ENCODE peak calls at places on chromosomes 6 and 20, in four cellular contexts. One of them, this sample, is unnamed.

GRCh38 chr6:168272379-168273011 is 47.1 kb downstream of the DACT2 start:
- DNase-seq in esophagus squamous epithelium: no peak
- DNase-seq in OCI-LY7: no peak
- DNase-seq in gastrocnemius medialis: no peak
- DNase-seq in this sample: peak; percentile 42

GRCh38 chr6:89987140-89987539 is 92.9 kb downstream of the GJA10 start:
- DNase-seq in gastrocnemius medialis: no peak
- DNase-seq in OCI-LY7: no peak
- DNase-seq in esophagus squamous epithelium: no peak
- DNase-seq in this sample: no peak

GRCh38 chr6:54266400-54266923 is 41.8 kb upstream of the TINAG start:
- DNase-seq in esophagus squamous epithelium: no peak
- DNase-seq in OCI-LY7: peak; percentile 1
- DNase-seq in gastrocnemius medialis: no peak
- DNase-seq in this sample: no peak

GRCh38 chr6:28488916-28489365 is 26.7 kb downstream of the GPX6 start:
- DNase-seq in esophagus squamous epithelium: no peak
- DNase-seq in gastrocnemius medialis: no peak
- DNase-seq in OCI-LY7: no peak
- DNase-seq in this sample: peak; percentile 32

GRCh38 chr6:29661071-29661470 is 4.2 kb downstream of the MOG start:
- DNase-seq in OCI-LY7: no peak
- DNase-seq in gastrocnemius medialis: no peak
- DNase-seq in esophagus squamous epithelium: no peak
- DNase-seq in this sample: no peak

GRCh38 chr6:149852180-149852579 is 12.0 kb downstream of the LRP11 start:
- DNase-seq in OCI-LY7: peak; percentile 76
- DNase-seq in gastrocnemius medialis: peak; percentile 39
- DNase-seq in esophagus squamous epithelium: no peak
- DNase-seq in this sample: peak; percentile 72

GRCh38 chr20:10706460-10706811 is 32.6 kb upstream of the JAG1 start:
- DNase-seq in OCI-LY7: no peak
- DNase-seq in gastrocnemius medialis: no peak
- DNase-seq in esophagus squamous epithelium: no peak
- DNase-seq in this sample: no peak

GRCh38 chr6:122752493-122752892 is 27.0 kb upstream of the FABP7 start:
- DNase-seq in esophagus squamous epithelium: no peak
- DNase-seq in OCI-LY7: no peak
- DNase-seq in gastrocnemius medialis: no peak
- DNase-seq in this sample: no peak

GRCh38 chr20:25024171-25024570 is 31.6 kb upstream of the APMAP start:
- DNase-seq in esophagus squamous epithelium: no peak
- DNase-seq in gastrocnemius medialis: peak; percentile 10
- DNase-seq in OCI-LY7: no peak
- DNase-seq in this sample: no peak

GRCh38 chr20:37627060-37627766 is 66.6 kb upstream of the CTNNBL1 start:
- DNase-seq in OCI-LY7: peak; percentile 38
- DNase-seq in esophagus squamous epithelium: no peak
- DNase-seq in gastrocnemius medialis: no peak
- DNase-seq in this sample: peak; percentile 77

GRCh38 chr6:11653028-11653583 is 115.6 kb downstream of the TMEM170B start:
- DNase-seq in OCI-LY7: no peak
- DNase-seq in gastrocnemius medialis: no peak
- DNase-seq in esophagus squamous epithelium: no peak
- DNase-seq in this sample: peak; percentile 54

GRCh38 chr6:147132889-147133288 is 71.3 kb upstream of the STXBP5 start:
- DNase-seq in OCI-LY7: no peak
- DNase-seq in esophagus squamous epithelium: no peak
- DNase-seq in gastrocnemius medialis: no peak
- DNase-seq in this sample: no peak

GRCh38 chr6:26232950-26233607 is 131.9 kb upstream of the BTN3A2 start:
- DNase-seq in gastrocnemius medialis: no peak
- DNase-seq in esophagus squamous epithelium: no peak
- DNase-seq in OCI-LY7: no peak
- DNase-seq in this sample: no peak

GRCh38 chr20:38724603-38725457 is 544 bp downstream of the SLC32A1 start:
- DNase-seq in OCI-LY7: peak; percentile 75
- DNase-seq in esophagus squamous epithelium: no peak
- DNase-seq in gastrocnemius medialis: no peak
- DNase-seq in this sample: no peak

GRCh38 chr20:45297786-45298497 is 8.7 kb upstream of the RBPJL start:
- DNase-seq in esophagus squamous epithelium: no peak
- DNase-seq in OCI-LY7: no peak
- DNase-seq in gastrocnemius medialis: no peak
- DNase-seq in this sample: no peak

GRCh38 chr6:15399651-15400470 is 154.0 kb downstream of the JARID2 start:
- DNase-seq in OCI-LY7: no peak
- DNase-seq in gastrocnemius medialis: peak; percentile 76
- DNase-seq in esophagus squamous epithelium: no peak
- DNase-seq in this sample: peak; percentile 47

GRCh38 chr20:48189177-48189576 is 403.9 kb upstream of the SULF2 start:
- DNase-seq in gastrocnemius medialis: no peak
- DNase-seq in esophagus squamous epithelium: no peak
- DNase-seq in OCI-LY7: peak; percentile 46
- DNase-seq in this sample: peak; percentile 61

GRCh38 chr6:13576017-13576416 is 1.6 kb downstream of the SIRT5 start:
- DNase-seq in esophagus squamous epithelium: no peak
- DNase-seq in gastrocnemius medialis: no peak
- DNase-seq in OCI-LY7: no peak
- DNase-seq in this sample: no peak
- H3K27ac ChIP-seq in esophagus squamous epithelium: no peak overlapping the region
- H3K27ac ChIP-seq in gastrocnemius medialis: peak overlapping the region; percentile 93
- H3K27ac ChIP-seq in OCI-LY7: no peak overlapping the region
- H3K27ac ChIP-seq in this sample: no peak overlapping the region

DNA sequence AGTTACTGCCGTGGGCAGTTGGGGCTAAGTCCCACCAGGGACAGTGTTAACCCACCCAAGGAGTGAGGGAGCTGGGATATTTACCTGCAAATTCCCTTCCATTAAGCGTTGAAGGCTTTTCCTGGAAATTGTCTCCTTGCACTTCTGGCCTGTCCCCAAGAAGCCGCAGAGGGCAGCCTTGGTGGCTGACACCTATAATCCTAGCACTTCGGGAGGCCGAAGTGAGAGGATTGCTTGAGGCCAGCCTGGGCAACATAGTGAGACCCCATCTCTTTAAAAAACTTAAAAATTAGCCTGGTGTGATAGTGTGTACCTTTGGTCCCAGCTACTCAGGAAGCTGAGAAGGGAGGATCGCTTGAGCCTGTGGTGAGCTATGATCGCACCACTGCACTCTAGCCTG is 204.4 kb downstream of the EYA2 start:
- DNase-seq in gastrocnemius medialis: no peak
- DNase-seq in OCI-LY7: no peak
- DNase-seq in esophagus squamous epithelium: no peak
- DNase-seq in this sample: no peak
- H3K36me3 ChIP-seq in gastrocnemius medialis: no peaks in the 10 kb centered on the region
- H3K36me3 ChIP-seq in OCI-LY7: no peaks in the 10 kb centered on the region
- H3K36me3 ChIP-seq in esophagus squamous epithelium: no peaks in the 10 kb centered on the region
- H3K36me3 ChIP-seq in this sample: no peaks in the 10 kb centered on the region

GRCh38 chr6:150857906-150858365 is 7.6 kb upstream of the MTHFD1L start:
- DNase-seq in gastrocnemius medialis: no peak
- DNase-seq in esophagus squamous epithelium: no peak
- DNase-seq in OCI-LY7: no peak
- DNase-seq in this sample: no peak
- H3K4me3 ChIP-seq in gastrocnemius medialis: no peak overlapping the region
- H3K4me3 ChIP-seq in esophagus squamous epithelium: no peak overlapping the region
- H3K4me3 ChIP-seq in OCI-LY7: no peak overlapping the region
- H3K4me3 ChIP-seq in this sample: no peak overlapping the region

DNA sequence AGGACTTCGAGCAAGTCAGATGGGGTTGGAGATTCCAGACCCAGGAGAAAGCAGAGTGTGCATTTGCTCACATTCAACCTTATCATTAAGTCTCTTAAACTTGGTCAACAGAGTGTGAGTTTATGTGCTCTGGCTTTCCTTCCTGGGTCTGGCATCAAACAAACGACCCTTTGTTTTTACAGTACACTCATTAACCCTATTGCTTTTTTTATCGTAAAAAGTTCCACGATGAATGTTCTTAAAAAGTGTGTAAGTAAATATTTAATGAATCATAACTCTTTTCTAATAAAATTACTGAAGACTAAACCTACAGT is 2.5 kb downstream of the FYN start:
- DNase-seq in esophagus squamous epithelium: no peak
- DNase-seq in gastrocnemius medialis: no peak
- DNase-seq in OCI-LY7: no peak
- DNase-seq in this sample: no peak
- H3K27ac ChIP-seq in esophagus squamous epithelium: no peak overlapping the region
- H3K27ac ChIP-seq in gastrocnemius medialis: no peak overlapping the region
- H3K27ac ChIP-seq in OCI-LY7: peak overlapping the region; percentile 62
- H3K27ac ChIP-seq in this sample: no peak overlapping the region

GRCh38 chr20:4864292-4864691 is 137.0 kb downstream of the SLC23A2 start:
- DNase-seq in OCI-LY7: no peak
- DNase-seq in esophagus squamous epithelium: no peak
- DNase-seq in gastrocnemius medialis: no peak
- DNase-seq in this sample: no peak

GRCh38 chr20:4866429-4866828 is 134.9 kb downstream of the SLC23A2 start:
- DNase-seq in OCI-LY7: no peak
- DNase-seq in gastrocnemius medialis: no peak
- DNase-seq in esophagus squamous epithelium: no peak
- DNase-seq in this sample: no peak

GRCh38 chr20:4858000-4858399 is 136.3 kb downstream of the PRND start:
- DNase-seq in OCI-LY7: no peak
- DNase-seq in gastrocnemius medialis: no peak
- DNase-seq in esophagus squamous epithelium: no peak
- DNase-seq in this sample: no peak

GRCh38 chr20:4862661-4863060 is 138.6 kb downstream of the SLC23A2 start:
- DNase-seq in OCI-LY7: no peak
- DNase-seq in esophagus squamous epithelium: no peak
- DNase-seq in gastrocnemius medialis: no peak
- DNase-seq in this sample: no peak

GRCh38 chr20:4861961-4862360 is 139.3 kb downstream of the SLC23A2 start:
- DNase-seq in OCI-LY7: no peak
- DNase-seq in gastrocnemius medialis: no peak
- DNase-seq in esophagus squamous epithelium: no peak
- DNase-seq in this sample: no peak
- H3K36me3 ChIP-seq in OCI-LY7: peaks cover 58% of the 10 kb centered on the region
- H3K36me3 ChIP-seq in gastrocnemius medialis: no peaks in the 10 kb centered on the region
- H3K36me3 ChIP-seq in esophagus squamous epithelium: no peaks in the 10 kb centered on the region
- H3K36me3 ChIP-seq in this sample: peaks cover 24% of the 10 kb centered on the region

DNA sequence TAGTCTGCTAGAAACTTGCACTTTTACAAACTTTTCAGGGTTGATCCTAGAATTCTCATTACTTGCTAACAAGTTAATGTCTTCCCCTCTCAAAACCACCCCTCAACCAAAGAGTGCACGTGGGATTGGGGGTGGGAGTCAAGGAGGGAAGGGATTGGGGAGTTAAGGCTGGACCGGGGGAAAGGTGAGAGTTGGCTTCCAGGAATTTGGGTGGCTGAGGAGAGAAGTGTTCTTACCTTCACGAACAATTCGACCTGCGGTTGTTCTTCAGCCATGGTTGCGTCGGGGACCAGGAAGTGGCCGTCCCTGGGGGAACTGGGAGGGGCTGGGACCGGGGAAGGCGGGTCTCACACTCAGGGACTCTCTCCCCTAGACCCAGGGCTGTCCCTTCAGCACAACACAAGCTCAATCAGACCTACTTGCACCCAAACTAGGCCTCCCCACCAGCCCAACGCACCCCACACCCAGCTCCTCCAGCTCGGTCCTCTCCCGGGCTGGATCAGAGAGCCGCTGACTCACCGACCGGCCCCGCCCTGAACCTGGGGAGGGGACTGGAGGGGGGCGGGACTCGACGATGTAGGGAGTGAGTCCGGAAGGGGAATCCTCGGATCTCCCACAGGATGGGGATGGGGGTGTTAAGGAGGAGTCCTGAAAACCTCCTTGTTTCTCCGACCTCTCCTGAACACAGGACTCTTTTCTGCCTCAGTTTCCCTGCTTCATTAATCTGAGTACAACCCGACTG is at the start of gene CLIC1:
- DNase-seq in gastrocnemius medialis: peak; percentile 66
- DNase-seq in OCI-LY7: peak; percentile 81
- DNase-seq in esophagus squamous epithelium: no peak
- DNase-seq in this sample: peak; percentile 83
- H3K4me3 ChIP-seq in gastrocnemius medialis: peak within 1 kb of the TSS; percentile 59
- H3K4me3 ChIP-seq in OCI-LY7: peak within 1 kb of the TSS; percentile 78
- H3K4me3 ChIP-seq in esophagus squamous epithelium: peak within 1 kb of the TSS; percentile 82
- H3K4me3 ChIP-seq in this sample: peak within 1 kb of the TSS; percentile 61

DNA sequence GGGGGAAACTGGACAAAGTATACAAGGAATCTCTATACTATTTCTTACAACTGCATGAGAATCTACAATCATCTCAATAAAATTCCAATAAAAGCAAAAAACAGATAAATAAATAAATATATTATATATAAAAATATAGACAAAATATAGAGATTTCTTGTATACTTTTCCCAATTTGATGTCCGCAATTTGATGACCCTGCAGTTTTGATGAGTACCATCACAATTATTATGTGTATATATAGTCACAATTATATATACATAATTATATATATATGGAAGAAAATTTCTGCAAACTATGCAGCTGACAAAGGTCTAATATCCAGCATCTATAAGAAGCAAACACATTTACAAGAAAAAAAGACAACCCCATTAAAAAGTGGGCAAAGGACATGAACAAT is 169.2 kb upstream of the ATXN1 start:
- DNase-seq in esophagus squamous epithelium: no peak
- DNase-seq in OCI-LY7: no peak
- DNase-seq in gastrocnemius medialis: no peak
- DNase-seq in this sample: no peak
- H3K27ac ChIP-seq in esophagus squamous epithelium: no peak overlapping the region
- H3K27ac ChIP-seq in OCI-LY7: no peak overlapping the region
- H3K27ac ChIP-seq in gastrocnemius medialis: no peak overlapping the region
- H3K27ac ChIP-seq in this sample: no peak overlapping the region

GRCh38 chr20:5178046-5178445 is 51.2 kb downstream of the CDS2 start:
- DNase-seq in gastrocnemius medialis: no peak
- DNase-seq in esophagus squamous epithelium: no peak
- DNase-seq in OCI-LY7: no peak
- DNase-seq in this sample: no peak
- H3K36me3 ChIP-seq in gastrocnemius medialis: no peaks in the 10 kb centered on the region
- H3K36me3 ChIP-seq in esophagus squamous epithelium: no peaks in the 10 kb centered on the region
- H3K36me3 ChIP-seq in OCI-LY7: peaks cover 63% of the 10 kb centered on the region
- H3K36me3 ChIP-seq in this sample: peaks cover 5% of the 10 kb centered on the region